ENCODE peak calls at places on chromosomes 11 and 22, in seven cellular contexts. One of them, this sample, is unnamed.

GRCh38 chr11:112185883-112186282 is 10.6 kb downstream of the BCO2 start:
- DNase-seq in H1: no peak
- DNase-seq in HCT116: no peak
- DNase-seq in GM12878: no peak
- DNase-seq in HepG2: no peak
- DNase-seq in SK-N-SH: no peak
- DNase-seq in K562: no peak
- DNase-seq in this sample: no peak

GRCh38 chr11:45864041-45864440 is 16.8 kb downstream of the CRY2 start:
- DNase-seq in H1: no peak
- DNase-seq in GM12878: no peak
- DNase-seq in SK-N-SH: no peak
- DNase-seq in HCT116: no peak
- DNase-seq in HepG2: no peak
- DNase-seq in K562: no peak
- DNase-seq in this sample: no peak

GRCh38 chr11:123060265-123061000 is 1.5 kb downstream of the HSPA8 start:
- DNase-seq in HCT116: no peak
- DNase-seq in HepG2: no peak
- DNase-seq in H1: no peak
- DNase-seq in GM12878: no peak
- DNase-seq in SK-N-SH: no peak
- DNase-seq in K562: no peak
- DNase-seq in this sample: no peak

GRCh38 chr11:81377418-81377817 is 1356.2 kb downstream of the FAM181B start:
- DNase-seq in HepG2: no peak
- DNase-seq in HCT116: no peak
- DNase-seq in H1: no peak
- DNase-seq in GM12878: no peak
- DNase-seq in K562: no peak
- DNase-seq in SK-N-SH: no peak
- DNase-seq in this sample: no peak

GRCh38 chr11:33344611-33345010 is 87.4 kb downstream of the HIPK3 start:
- DNase-seq in SK-N-SH: no peak
- DNase-seq in H1: no peak
- DNase-seq in GM12878: no peak
- DNase-seq in K562: no peak
- DNase-seq in HCT116: no peak
- DNase-seq in HepG2: peak; percentile 4
- DNase-seq in this sample: peak; percentile 54

GRCh38 chr11:72010529-72011233 is 12.0 kb downstream of the IL18BP start:
- DNase-seq in K562: no peak
- DNase-seq in SK-N-SH: no peak
- DNase-seq in GM12878: no peak
- DNase-seq in HCT116: no peak
- DNase-seq in H1: no peak
- DNase-seq in HepG2: no peak
- DNase-seq in this sample: no peak

GRCh38 chr11:97269527-97269926 is 879.7 kb downstream of the JRKL start:
- DNase-seq in HepG2: peak; percentile 13
- DNase-seq in K562: no peak
- DNase-seq in H1: peak; percentile 3
- DNase-seq in HCT116: no peak
- DNase-seq in SK-N-SH: peak; percentile 2
- DNase-seq in GM12878: no peak
- DNase-seq in this sample: no peak

GRCh38 chr11:76336597-76336996 is 44.3 kb downstream of the THAP12 start:
- DNase-seq in HepG2: no peak
- DNase-seq in K562: no peak
- DNase-seq in H1: no peak
- DNase-seq in SK-N-SH: no peak
- DNase-seq in GM12878: no peak
- DNase-seq in HCT116: no peak
- DNase-seq in this sample: no peak

GRCh38 chr11:59263225-59263894 is 50.6 kb upstream of the MPEG1 start:
- DNase-seq in H1: no peak
- DNase-seq in GM12878: no peak
- DNase-seq in K562: no peak
- DNase-seq in HCT116: peak; percentile 7
- DNase-seq in HepG2: peak; percentile 9
- DNase-seq in SK-N-SH: no peak
- DNase-seq in this sample: no peak

GRCh38 chr11:59689015-59689414 is 20.2 kb upstream of the PATL1 start:
- DNase-seq in K562: no peak
- DNase-seq in HCT116: no peak
- DNase-seq in GM12878: no peak
- DNase-seq in H1: no peak
- DNase-seq in SK-N-SH: no peak
- DNase-seq in HepG2: no peak
- DNase-seq in this sample: no peak

GRCh38 chr22:47051435-47052175 is 289.2 kb downstream of the TBC1D22A start:
- DNase-seq in SK-N-SH: no peak
- DNase-seq in HCT116: no peak
- DNase-seq in GM12878: no peak
- DNase-seq in K562: no peak
- DNase-seq in H1: no peak
- DNase-seq in HepG2: no peak
- DNase-seq in this sample: no peak

GRCh38 chr11:30172872-30173271 is 57.9 kb upstream of the FSHB start:
- DNase-seq in GM12878: no peak
- DNase-seq in HepG2: no peak
- DNase-seq in HCT116: no peak
- DNase-seq in SK-N-SH: no peak
- DNase-seq in H1: no peak
- DNase-seq in K562: no peak
- DNase-seq in this sample: no peak

GRCh38 chr11:79025622-79026021 is 415.2 kb downstream of the TENM4 start:
- DNase-seq in K562: no peak
- DNase-seq in GM12878: no peak
- DNase-seq in H1: peak; percentile 3
- DNase-seq in HepG2: no peak
- DNase-seq in HCT116: no peak
- DNase-seq in SK-N-SH: no peak
- DNase-seq in this sample: no peak

GRCh38 chr11:121614661-121615240 is 162.0 kb upstream of the SORL1-AS1 start:
- DNase-seq in SK-N-SH: no peak
- DNase-seq in HCT116: no peak
- DNase-seq in GM12878: no peak
- DNase-seq in H1: peak; percentile 39
- DNase-seq in HepG2: no peak
- DNase-seq in K562: no peak
- DNase-seq in this sample: no peak

GRCh38 chr11:63622318-63622717 is 8.1 kb upstream of the PLAAT3 start:
- DNase-seq in H1: no peak
- DNase-seq in SK-N-SH: no peak
- DNase-seq in HCT116: no peak
- DNase-seq in GM12878: no peak
- DNase-seq in K562: no peak
- DNase-seq in HepG2: peak; percentile 33
- DNase-seq in this sample: peak; percentile 55

GRCh38 chr22:27654536-27655445 is 146.8 kb downstream of the MN1 start:
- DNase-seq in HepG2: no peak
- DNase-seq in H1: no peak
- DNase-seq in K562: no peak
- DNase-seq in GM12878: no peak
- DNase-seq in SK-N-SH: no peak
- DNase-seq in HCT116: no peak
- DNase-seq in this sample: peak; percentile 75

GRCh38 chr22:29992341-29993275 is 87.7 kb upstream of the HORMAD2 start:
- DNase-seq in HepG2: peak; percentile 6
- DNase-seq in SK-N-SH: no peak
- DNase-seq in HCT116: no peak
- DNase-seq in H1: no peak
- DNase-seq in K562: no peak
- DNase-seq in GM12878: no peak
- DNase-seq in this sample: no peak

DNA sequence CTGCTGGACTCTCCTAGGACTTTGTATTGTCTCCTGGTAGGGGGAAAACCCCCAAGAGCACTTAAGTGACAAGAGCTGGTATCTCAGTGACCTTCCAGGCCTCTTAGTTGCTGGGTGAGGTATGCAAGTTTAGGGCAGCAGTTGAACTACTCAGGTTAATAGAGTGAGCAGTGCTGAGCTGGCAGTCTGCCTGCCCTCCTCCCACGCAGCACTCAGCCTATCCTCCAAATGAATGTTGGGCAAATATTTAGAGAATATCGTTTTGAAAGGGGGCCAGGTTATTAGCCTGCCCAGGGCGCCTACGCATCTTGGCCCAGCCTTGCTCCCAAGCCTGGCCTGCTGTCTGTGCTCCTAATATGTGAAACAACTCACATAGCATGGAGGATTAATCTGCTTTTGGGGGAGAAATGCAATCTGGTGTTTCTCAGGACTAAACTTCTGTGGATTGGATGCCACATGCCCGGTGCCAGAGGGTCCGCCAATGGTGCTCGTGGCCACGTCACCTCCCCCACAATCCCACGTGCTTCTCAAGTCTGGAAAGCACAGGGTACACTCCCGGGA is 67.5 kb downstream of the SPON1 start:
- DNase-seq in K562: no peak
- DNase-seq in H1: no peak
- DNase-seq in SK-N-SH: no peak
- DNase-seq in HCT116: no peak
- DNase-seq in HepG2: no peak
- DNase-seq in GM12878: no peak
- DNase-seq in this sample: no peak
- TF ChIP-seq JUND in K562: no peak
- TF ChIP-seq JUND in H1: no peak
- TF ChIP-seq JUND in SK-N-SH: no peak
- TF ChIP-seq JUND in HCT116: no peak
- TF ChIP-seq JUND in HepG2: no peak
- TF ChIP-seq JUND in GM12878: no peak
- TF ChIP-seq JUND in this sample: no peak

GRCh38 chr11:107151579-107151978 is 133.3 kb upstream of the GUCY1A2 start:
- DNase-seq in HepG2: no peak
- DNase-seq in K562: no peak
- DNase-seq in GM12878: no peak
- DNase-seq in SK-N-SH: no peak
- DNase-seq in H1: no peak
- DNase-seq in HCT116: no peak
- DNase-seq in this sample: no peak

GRCh38 chr11:107157809-107158187 is 139.5 kb upstream of the GUCY1A2 start:
- DNase-seq in SK-N-SH: no peak
- DNase-seq in HCT116: no peak
- DNase-seq in H1: no peak
- DNase-seq in GM12878: no peak
- DNase-seq in K562: no peak
- DNase-seq in HepG2: peak; percentile 4
- DNase-seq in this sample: no peak

DNA sequence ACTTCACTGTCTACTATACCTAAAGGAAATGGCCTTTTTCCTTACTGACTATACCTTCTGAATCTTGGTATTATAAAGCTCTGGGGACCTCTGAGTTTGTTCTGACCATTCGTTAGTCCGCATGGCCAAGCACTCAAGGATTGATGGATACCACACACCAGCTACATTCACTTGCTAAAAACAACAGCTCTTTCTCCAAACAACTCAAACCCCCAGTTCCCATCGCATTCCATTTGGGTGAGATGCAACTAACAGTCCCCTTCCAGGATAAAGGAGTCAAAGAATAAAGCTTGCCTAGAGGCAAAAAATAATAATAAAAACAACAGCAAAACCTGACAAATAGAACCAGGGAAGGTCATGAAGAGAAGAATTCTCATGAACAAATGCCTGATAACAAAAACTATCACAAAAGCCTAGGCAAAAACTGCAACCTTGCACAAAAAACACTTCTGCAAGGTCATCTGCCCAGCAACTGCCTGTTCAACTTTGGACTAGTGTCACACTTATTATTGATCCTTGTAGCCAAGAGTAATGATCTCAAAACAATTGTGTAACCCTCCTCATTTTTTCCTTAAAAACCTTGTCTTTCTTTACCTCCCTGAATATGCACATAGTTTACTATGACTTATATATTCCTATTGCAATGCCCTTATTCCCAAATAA is 139.0 kb upstream of the GUCY1A2 start:
- DNase-seq in HepG2: no peak
- DNase-seq in HCT116: no peak
- DNase-seq in GM12878: no peak
- DNase-seq in K562: no peak
- DNase-seq in H1: peak; percentile 21
- DNase-seq in SK-N-SH: no peak
- DNase-seq in this sample: no peak
- TF ChIP-seq JUND in HepG2: no peak
- TF ChIP-seq JUND in HCT116: no peak
- TF ChIP-seq JUND in GM12878: no peak
- TF ChIP-seq JUND in K562: no peak
- TF ChIP-seq JUND in H1: no peak
- TF ChIP-seq JUND in SK-N-SH: no peak
- TF ChIP-seq JUND in this sample: no peak

DNA sequence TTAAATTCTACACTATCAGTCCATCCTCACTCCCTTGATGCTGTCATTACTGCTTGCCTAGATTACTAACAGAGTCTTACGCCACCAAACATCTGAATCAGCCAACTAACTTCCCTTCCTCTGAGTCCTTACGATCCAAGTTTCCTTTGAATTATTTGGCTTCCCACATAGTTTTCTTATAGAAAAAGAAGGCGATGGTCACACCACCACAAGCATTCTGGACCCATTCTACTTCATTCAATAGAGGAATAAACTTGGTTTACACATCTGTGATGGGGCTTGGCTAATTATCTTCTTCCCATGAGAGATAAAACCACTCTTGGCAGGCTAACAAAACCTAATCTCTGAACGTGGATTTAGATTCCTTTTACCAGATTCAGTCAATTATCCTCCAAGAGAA is 35.0 kb downstream of the INTS4 start:
- DNase-seq in GM12878: no peak
- DNase-seq in K562: no peak
- DNase-seq in HCT116: no peak
- DNase-seq in HepG2: no peak
- DNase-seq in H1: no peak
- DNase-seq in SK-N-SH: no peak
- DNase-seq in this sample: no peak
- TF ChIP-seq JUND in GM12878: no peak
- TF ChIP-seq JUND in K562: no peak
- TF ChIP-seq JUND in HCT116: no peak
- TF ChIP-seq JUND in HepG2: no peak
- TF ChIP-seq JUND in H1: no peak
- TF ChIP-seq JUND in SK-N-SH: no peak
- TF ChIP-seq JUND in this sample: no peak

DNA sequence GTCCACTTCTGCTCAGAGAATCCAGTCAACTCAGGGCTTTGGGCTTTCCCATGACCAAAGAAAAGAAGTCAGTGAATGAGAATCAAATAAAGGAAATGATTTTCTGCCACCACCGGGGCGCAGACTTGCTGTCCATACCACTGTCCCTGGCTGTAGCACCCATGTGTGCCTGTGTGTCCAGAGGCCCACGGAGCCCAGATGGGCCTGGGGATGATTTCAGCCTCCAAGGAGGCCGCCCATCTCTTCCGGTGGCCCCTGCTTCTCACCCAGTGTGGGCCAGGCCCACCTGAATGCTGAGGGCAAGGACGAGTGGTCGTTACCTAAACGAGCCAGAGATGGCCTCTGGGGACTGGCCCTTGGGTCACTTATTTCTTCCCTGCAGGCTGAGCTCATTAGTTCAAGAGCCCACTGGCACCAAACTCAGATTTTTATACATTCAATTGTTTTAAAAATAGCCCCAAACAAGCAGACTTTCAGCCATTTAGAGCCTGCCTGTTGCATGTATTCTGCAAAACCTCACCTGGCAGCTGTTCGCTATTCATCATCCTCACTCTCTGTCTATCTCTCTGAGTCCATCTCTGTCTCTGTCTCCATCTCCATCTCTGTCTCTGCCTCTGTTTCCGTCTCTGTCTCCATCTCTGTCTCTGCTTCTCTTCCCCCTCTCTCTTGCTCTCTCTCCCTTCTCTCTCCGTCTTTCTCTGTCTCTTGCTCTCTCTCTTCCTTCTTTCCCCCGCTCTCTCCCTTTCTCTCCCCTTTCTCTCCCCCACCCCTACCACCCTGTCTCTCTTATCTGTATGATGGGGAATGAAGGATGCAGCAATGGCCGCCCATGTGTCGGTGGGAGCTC is 24.2 kb downstream of the KRTAP5-5 start:
- DNase-seq in GM12878: no peak
- DNase-seq in SK-N-SH: peak; percentile 65
- DNase-seq in H1: no peak
- DNase-seq in K562: no peak
- DNase-seq in HCT116: no peak
- DNase-seq in HepG2: no peak
- DNase-seq in this sample: no peak
- TF ChIP-seq JUND in GM12878: no peak
- TF ChIP-seq JUND in SK-N-SH: no peak
- TF ChIP-seq JUND in H1: no peak
- TF ChIP-seq JUND in K562: no peak
- TF ChIP-seq JUND in HCT116: no peak
- TF ChIP-seq JUND in HepG2: no peak
- TF ChIP-seq JUND in this sample: no peak